ENCODE peak calls at places on chromosomes 12 and 14, in seven cellular contexts. One of them, this sample, is unnamed.

GRCh38 chr12:5554711-5555110 is 122.8 kb downstream of the NTF3 start:
- DNase-seq in CD8-positive, alpha-beta T cell: no peak
- DNase-seq in endothelial cell: no peak
- DNase-seq in esophagus squamous epithelium: no peak
- DNase-seq in mucosa of descending colon: no peak
- DNase-seq in pancreas: no peak
- DNase-seq in CD14-positive monocyte: no peak
- DNase-seq in this sample: no peak

GRCh38 chr14:90193925-90194324 is 62.4 kb upstream of the PSMC1 start:
- DNase-seq in mucosa of descending colon: no peak
- DNase-seq in endothelial cell: peak
- DNase-seq in CD8-positive, alpha-beta T cell: no peak
- DNase-seq in CD14-positive monocyte: no peak
- DNase-seq in pancreas: no peak
- DNase-seq in esophagus squamous epithelium: no peak
- DNase-seq in this sample: no peak

GRCh38 chr14:67949771-67950170 is 130.2 kb downstream of the RAD51B start:
- DNase-seq in CD14-positive monocyte: no peak
- DNase-seq in mucosa of descending colon: no peak
- DNase-seq in endothelial cell: no peak
- DNase-seq in pancreas: no peak
- DNase-seq in esophagus squamous epithelium: no peak
- DNase-seq in CD8-positive, alpha-beta T cell: no peak
- DNase-seq in this sample: no peak

GRCh38 chr14:29627141-29627540 is 300.5 kb downstream of the PRKD1 start:
- DNase-seq in mucosa of descending colon: no peak
- DNase-seq in CD8-positive, alpha-beta T cell: no peak
- DNase-seq in esophagus squamous epithelium: no peak
- DNase-seq in endothelial cell: no peak
- DNase-seq in pancreas: no peak
- DNase-seq in CD14-positive monocyte: no peak
- DNase-seq in this sample: no peak

GRCh38 chr12:25041006-25041741 is 92.3 kb upstream of the BCAT1 start:
- DNase-seq in CD8-positive, alpha-beta T cell: no peak
- DNase-seq in CD14-positive monocyte: no peak
- DNase-seq in pancreas: no peak
- DNase-seq in mucosa of descending colon: no peak
- DNase-seq in endothelial cell: no peak
- DNase-seq in esophagus squamous epithelium: no peak
- DNase-seq in this sample: peak

GRCh38 chr14:104968153-104968527 is 10.0 kb downstream of the AHNAK2 start:
- DNase-seq in mucosa of descending colon: peak
- DNase-seq in esophagus squamous epithelium: no peak
- DNase-seq in CD8-positive, alpha-beta T cell: no peak
- DNase-seq in endothelial cell: peak
- DNase-seq in CD14-positive monocyte: peak
- DNase-seq in pancreas: peak
- DNase-seq in this sample: no peak

GRCh38 chr14:100321473-100322137 is 1.5 kb upstream of the SLC25A47 start:
- DNase-seq in CD8-positive, alpha-beta T cell: no peak
- DNase-seq in pancreas: no peak
- DNase-seq in CD14-positive monocyte: no peak
- DNase-seq in endothelial cell: no peak
- DNase-seq in mucosa of descending colon: peak
- DNase-seq in esophagus squamous epithelium: no peak
- DNase-seq in this sample: no peak

GRCh38 chr12:47560408-47560807 is 145.4 kb downstream of the RPAP3 start:
- DNase-seq in CD8-positive, alpha-beta T cell: no peak
- DNase-seq in pancreas: no peak
- DNase-seq in endothelial cell: no peak
- DNase-seq in CD14-positive monocyte: no peak
- DNase-seq in esophagus squamous epithelium: no peak
- DNase-seq in mucosa of descending colon: no peak
- DNase-seq in this sample: no peak

GRCh38 chr14:60514378-60515243 is 5.7 kb downstream of the SIX6 start:
- DNase-seq in CD14-positive monocyte: no peak
- DNase-seq in pancreas: peak
- DNase-seq in CD8-positive, alpha-beta T cell: no peak
- DNase-seq in mucosa of descending colon: no peak
- DNase-seq in esophagus squamous epithelium: no peak
- DNase-seq in endothelial cell: peak
- DNase-seq in this sample: peak

GRCh38 chr14:36659822-36660735 is 1.6 kb upstream of the PAX9 start:
- DNase-seq in esophagus squamous epithelium: no peak
- DNase-seq in mucosa of descending colon: no peak
- DNase-seq in pancreas: no peak
- DNase-seq in CD14-positive monocyte: no peak
- DNase-seq in CD8-positive, alpha-beta T cell: no peak
- DNase-seq in endothelial cell: no peak
- DNase-seq in this sample: no peak

GRCh38 chr14:103483600-103483999 is 39.0 kb downstream of the CKB start:
- DNase-seq in esophagus squamous epithelium: no peak
- DNase-seq in endothelial cell: no peak
- DNase-seq in pancreas: no peak
- DNase-seq in mucosa of descending colon: no peak
- DNase-seq in CD14-positive monocyte: no peak
- DNase-seq in CD8-positive, alpha-beta T cell: no peak
- DNase-seq in this sample: no peak

GRCh38 chr12:43158126-43158525 is 393.9 kb downstream of the ADAMTS20 start:
- DNase-seq in CD14-positive monocyte: no peak
- DNase-seq in esophagus squamous epithelium: no peak
- DNase-seq in CD8-positive, alpha-beta T cell: no peak
- DNase-seq in endothelial cell: no peak
- DNase-seq in pancreas: no peak
- DNase-seq in mucosa of descending colon: no peak
- DNase-seq in this sample: no peak

GRCh38 chr12:19517583-19517982 is 78.3 kb downstream of the AEBP2 start:
- DNase-seq in CD14-positive monocyte: no peak
- DNase-seq in pancreas: no peak
- DNase-seq in esophagus squamous epithelium: no peak
- DNase-seq in CD8-positive, alpha-beta T cell: no peak
- DNase-seq in endothelial cell: no peak
- DNase-seq in mucosa of descending colon: no peak
- DNase-seq in this sample: no peak

GRCh38 chr12:64270411-64270810 is 48.3 kb upstream of the KICS2 start:
- DNase-seq in esophagus squamous epithelium: no peak
- DNase-seq in pancreas: no peak
- DNase-seq in mucosa of descending colon: no peak
- DNase-seq in CD8-positive, alpha-beta T cell: no peak
- DNase-seq in endothelial cell: no peak
- DNase-seq in CD14-positive monocyte: no peak
- DNase-seq in this sample: no peak

GRCh38 chr14:100788517-100789365 is 37.2 kb upstream of the MEG3 start:
- DNase-seq in esophagus squamous epithelium: no peak
- DNase-seq in CD8-positive, alpha-beta T cell: no peak
- DNase-seq in mucosa of descending colon: no peak
- DNase-seq in CD14-positive monocyte: no peak
- DNase-seq in pancreas: no peak
- DNase-seq in endothelial cell: no peak
- DNase-seq in this sample: no peak

GRCh38 chr12:4251228-4251891 is 22.2 kb upstream of the CCND2 start:
- DNase-seq in pancreas: no peak
- DNase-seq in esophagus squamous epithelium: no peak
- DNase-seq in mucosa of descending colon: no peak
- DNase-seq in CD8-positive, alpha-beta T cell: peak
- DNase-seq in endothelial cell: no peak
- DNase-seq in CD14-positive monocyte: no peak
- DNase-seq in this sample: no peak

GRCh38 chr12:87813476-87814234 is 215.5 kb downstream of the C12orf50 start:
- DNase-seq in CD14-positive monocyte: no peak
- DNase-seq in endothelial cell: no peak
- DNase-seq in mucosa of descending colon: no peak
- DNase-seq in CD8-positive, alpha-beta T cell: no peak
- DNase-seq in esophagus squamous epithelium: no peak
- DNase-seq in pancreas: no peak
- DNase-seq in this sample: no peak

GRCh38 chr12:24066865-24067264 is 117.4 kb upstream of the SOX5 start:
- DNase-seq in CD8-positive, alpha-beta T cell: no peak
- DNase-seq in endothelial cell: no peak
- DNase-seq in esophagus squamous epithelium: no peak
- DNase-seq in pancreas: no peak
- DNase-seq in mucosa of descending colon: no peak
- DNase-seq in CD14-positive monocyte: no peak
- DNase-seq in this sample: no peak

GRCh38 chr12:79451365-79451764 is 239.4 kb downstream of the PAWR start:
- DNase-seq in esophagus squamous epithelium: no peak
- DNase-seq in endothelial cell: no peak
- DNase-seq in mucosa of descending colon: no peak
- DNase-seq in CD8-positive, alpha-beta T cell: no peak
- DNase-seq in CD14-positive monocyte: no peak
- DNase-seq in pancreas: no peak
- DNase-seq in this sample: no peak

GRCh38 chr12:131052063-131052781 is 98.5 kb downstream of the ADGRD1 start:
- DNase-seq in CD14-positive monocyte: no peak
- DNase-seq in pancreas: no peak
- DNase-seq in mucosa of descending colon: peak
- DNase-seq in CD8-positive, alpha-beta T cell: no peak
- DNase-seq in endothelial cell: no peak
- DNase-seq in esophagus squamous epithelium: no peak
- DNase-seq in this sample: no peak

GRCh38 chr12:31772186-31772585 is 43.4 kb upstream of the AMN1 start:
- DNase-seq in esophagus squamous epithelium: no peak
- DNase-seq in pancreas: no peak
- DNase-seq in mucosa of descending colon: no peak
- DNase-seq in CD14-positive monocyte: no peak
- DNase-seq in endothelial cell: no peak
- DNase-seq in CD8-positive, alpha-beta T cell: no peak
- DNase-seq in this sample: no peak

GRCh38 chr14:92677087-92677668 is 71.2 kb downstream of the LGMN start:
- DNase-seq in endothelial cell: no peak
- DNase-seq in mucosa of descending colon: no peak
- DNase-seq in esophagus squamous epithelium: no peak
- DNase-seq in CD14-positive monocyte: no peak
- DNase-seq in CD8-positive, alpha-beta T cell: no peak
- DNase-seq in pancreas: no peak
- DNase-seq in this sample: peak

GRCh38 chr14:77469041-77469440 is 11.1 kb downstream of the AHSA1 start:
- DNase-seq in CD8-positive, alpha-beta T cell: no peak
- DNase-seq in esophagus squamous epithelium: no peak
- DNase-seq in CD14-positive monocyte: no peak
- DNase-seq in mucosa of descending colon: no peak
- DNase-seq in pancreas: peak
- DNase-seq in endothelial cell: no peak
- DNase-seq in this sample: no peak

GRCh38 chr12:91704446-91704845 is 441.2 kb downstream of the BTG1 start:
- DNase-seq in pancreas: no peak
- DNase-seq in CD14-positive monocyte: no peak
- DNase-seq in mucosa of descending colon: no peak
- DNase-seq in endothelial cell: no peak
- DNase-seq in esophagus squamous epithelium: no peak
- DNase-seq in CD8-positive, alpha-beta T cell: no peak
- DNase-seq in this sample: no peak

GRCh38 chr14:67232066-67232465 is 9.2 kb upstream of the PALS1 start:
- DNase-seq in CD14-positive monocyte: no peak
- DNase-seq in endothelial cell: no peak
- DNase-seq in CD8-positive, alpha-beta T cell: no peak
- DNase-seq in mucosa of descending colon: no peak
- DNase-seq in pancreas: no peak
- DNase-seq in esophagus squamous epithelium: no peak
- DNase-seq in this sample: no peak

GRCh38 chr12:14186193-14186502 is 179.3 kb upstream of the ATF7IP start:
- DNase-seq in CD14-positive monocyte: no peak
- DNase-seq in endothelial cell: no peak
- DNase-seq in pancreas: no peak
- DNase-seq in mucosa of descending colon: no peak
- DNase-seq in CD8-positive, alpha-beta T cell: no peak
- DNase-seq in esophagus squamous epithelium: no peak
- DNase-seq in this sample: no peak
- TF ChIP-seq CTCF in CD14-positive monocyte: peak
- TF ChIP-seq CTCF in endothelial cell: no peak
- TF ChIP-seq CTCF in pancreas: no peak
- TF ChIP-seq CTCF in mucosa of descending colon: no peak
- TF ChIP-seq CTCF in CD8-positive, alpha-beta T cell: no peak
- TF ChIP-seq CTCF in esophagus squamous epithelium: no peak
- TF ChIP-seq CTCF in this sample: no peak

DNA sequence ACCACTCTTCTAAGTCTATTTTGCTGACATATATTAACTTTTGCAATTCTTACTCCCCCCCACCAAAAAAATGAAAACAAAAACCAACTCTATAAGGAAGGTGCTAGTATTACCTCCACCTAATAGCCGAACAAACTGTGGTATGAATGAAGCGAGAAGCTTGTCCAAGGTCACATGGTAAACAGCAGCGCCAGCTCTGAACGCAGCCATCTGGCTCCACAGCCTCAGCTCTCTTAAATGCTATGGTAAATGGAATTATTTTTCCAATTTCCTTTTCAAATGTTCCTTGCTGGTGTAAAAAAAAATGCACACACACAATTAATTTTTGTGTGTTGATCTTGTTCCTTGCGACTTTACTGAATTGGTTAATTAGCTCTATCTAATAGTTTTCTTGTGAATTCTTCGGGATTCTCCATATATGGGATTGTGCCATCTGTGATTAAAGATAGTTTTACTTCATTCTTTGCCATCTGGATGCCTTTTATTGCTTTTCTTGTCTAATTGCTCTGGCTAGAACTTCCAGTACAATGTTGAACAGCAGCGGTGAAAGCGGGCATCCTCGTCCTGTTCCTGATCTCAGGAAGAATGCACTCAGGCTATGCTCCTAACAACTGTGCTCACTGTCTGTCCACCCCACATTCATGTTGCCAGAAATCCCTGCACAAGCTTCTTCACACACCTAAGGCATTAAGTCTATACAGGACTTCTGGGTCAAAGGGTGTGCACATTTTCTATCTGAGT is 10.7 kb upstream of the C12orf76 start:
- DNase-seq in CD14-positive monocyte: no peak
- DNase-seq in endothelial cell: no peak
- DNase-seq in pancreas: no peak
- DNase-seq in esophagus squamous epithelium: no peak
- DNase-seq in mucosa of descending colon: no peak
- DNase-seq in CD8-positive, alpha-beta T cell: no peak
- DNase-seq in this sample: no peak
- TF ChIP-seq CTCF in CD14-positive monocyte: no peak
- TF ChIP-seq CTCF in endothelial cell: no peak
- TF ChIP-seq CTCF in pancreas: no peak
- TF ChIP-seq CTCF in esophagus squamous epithelium: no peak
- TF ChIP-seq CTCF in mucosa of descending colon: no peak
- TF ChIP-seq CTCF in CD8-positive, alpha-beta T cell: no peak
- TF ChIP-seq CTCF in this sample: no peak

DNA sequence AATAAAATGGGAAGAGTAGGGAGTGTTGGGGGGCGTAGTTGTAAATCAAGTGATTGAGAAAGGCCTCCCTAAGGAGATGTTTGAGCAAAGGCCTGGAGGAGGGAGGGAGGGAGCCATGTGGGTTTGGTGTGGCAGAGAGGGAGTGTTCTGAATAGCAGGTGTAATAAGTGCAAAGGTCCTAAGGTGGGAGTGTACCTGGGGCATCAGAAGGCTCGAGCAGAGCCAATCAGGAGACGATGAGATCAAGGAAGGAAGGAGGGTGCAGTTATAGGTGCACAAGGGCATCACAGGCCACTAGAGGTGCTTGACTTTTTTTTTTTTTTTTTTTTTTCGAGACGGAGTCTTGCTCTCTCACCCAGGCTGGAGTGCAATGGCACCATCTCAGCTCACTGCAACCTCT is 77.9 kb upstream of the PLXNC1 start:
- DNase-seq in pancreas: no peak
- DNase-seq in CD8-positive, alpha-beta T cell: no peak
- DNase-seq in esophagus squamous epithelium: no peak
- DNase-seq in mucosa of descending colon: peak
- DNase-seq in CD14-positive monocyte: no peak
- DNase-seq in endothelial cell: no peak
- DNase-seq in this sample: no peak
- TF ChIP-seq CTCF in pancreas: no peak
- TF ChIP-seq CTCF in CD8-positive, alpha-beta T cell: no peak
- TF ChIP-seq CTCF in esophagus squamous epithelium: no peak
- TF ChIP-seq CTCF in mucosa of descending colon: peak
- TF ChIP-seq CTCF in CD14-positive monocyte: no peak
- TF ChIP-seq CTCF in endothelial cell: no peak
- TF ChIP-seq CTCF in this sample: no peak

GRCh38 chr12:118850244-118850825 is 131.0 kb upstream of the SRRM4 start:
- DNase-seq in pancreas: no peak
- DNase-seq in esophagus squamous epithelium: no peak
- DNase-seq in endothelial cell: peak
- DNase-seq in CD8-positive, alpha-beta T cell: no peak
- DNase-seq in CD14-positive monocyte: no peak
- DNase-seq in mucosa of descending colon: no peak
- DNase-seq in this sample: peak
- TF ChIP-seq CTCF in pancreas: no peak
- TF ChIP-seq CTCF in esophagus squamous epithelium: peak
- TF ChIP-seq CTCF in endothelial cell: peak
- TF ChIP-seq CTCF in CD8-positive, alpha-beta T cell: no peak
- TF ChIP-seq CTCF in CD14-positive monocyte: peak
- TF ChIP-seq CTCF in mucosa of descending colon: peak
- TF ChIP-seq CTCF in this sample: peak

This sample was measured in GM20000.